ENCODE peak calls at places on chromosome 9, in seven cellular contexts. M is HepG2, D is K562, P is SK-N-SH, U is Panc1, Y is HCT116, Z is GM12878. B is an unnamed sample.

GRCh38 chr9:83281306-83282255 is 218.6 kb upstream of the RASEF start:
- DNase-seq in P (peak; percentile 43), M (no peak), D (no peak), U (no peak), Y (no peak), Z (no peak), B (no peak)

GRCh38 chr9:72065076-72065475 is 4.7 kb upstream of the C9orf57 start:
- DNase-seq in D (no peak), M (no peak), Y (no peak), Z (no peak), P (no peak), U (no peak), B (no peak)

GRCh38 chr9:94507531-94508258 is 47.2 kb upstream of the PCAT7 start:
- DNase-seq in P (no peak), U (no peak), D (no peak), M (peak; percentile 88), Y (no peak), Z (no peak), B (no peak)

GRCh38 chr9:105466898-105467455 is 19.1 kb downstream of the FSD1L start:
- DNase-seq in M (no peak), Y (no peak), D (no peak), P (no peak), U (no peak), Z (no peak), B (no peak)

GRCh38 chr9:107240260-107240659 is 42.8 kb upstream of the RAD23B start:
- DNase-seq in U (no peak), M (no peak), P (no peak), D (no peak), Z (no peak), Y (no peak), B (no peak)

GRCh38 chr9:92196909-92197308 is 81.7 kb upstream of the SPTLC1 start:
- DNase-seq in Z (no peak), Y (no peak), P (no peak), U (no peak), D (no peak), M (peak; percentile 89), B (no peak)

GRCh38 chr9:92406506-92406905 is 2.1 kb upstream of the OGN start:
- DNase-seq in D (no peak), M (no peak), P (no peak), Z (peak; percentile 21), Y (no peak), U (no peak), B (no peak)

GRCh38 chr9:29297592-29297991 is 1724.3 kb upstream of the C9orf72 start:
- DNase-seq in Y (no peak), M (no peak), D (no peak), P (no peak), U (no peak), Z (no peak), B (no peak)

GRCh38 chr9:136596630-136597031 is 50.8 kb upstream of the NOTCH1 start:
- DNase-seq in M (peak; percentile 18), U (no peak), Y (no peak), Z (no peak), D (no peak), P (no peak), B (no peak)

GRCh38 chr9:120625222-120625621 is 45.3 kb upstream of the CDK5RAP2 start:
- DNase-seq in Z (no peak), M (no peak), Y (no peak), U (no peak), D (no peak), P (no peak), B (no peak)

GRCh38 chr9:114401344-114401743 is 13.6 kb upstream of the AKNA start:
- DNase-seq in Z (no peak), D (no peak), M (peak; percentile 77), Y (no peak), P (no peak), U (no peak), B (no peak)

GRCh38 chr9:133711428-133712220 is 26.5 kb downstream of the SARDH start:
- DNase-seq in U (no peak), Y (no peak), P (no peak), Z (no peak), M (no peak), D (no peak), B (no peak)

GRCh38 chr9:133856798-133857197 is 118.6 kb upstream of the SARDH start:
- DNase-seq in D (no peak), M (no peak), U (no peak), Y (no peak), P (no peak), Z (no peak), B (no peak)

GRCh38 chr9:122192914-122193525 is 33.3 kb downstream of the MORN5 start:
- DNase-seq in Y (no peak), D (no peak), Z (no peak), U (no peak), P (no peak), M (no peak), B (no peak)

GRCh38 chr9:16752615-16753014 is 117.9 kb downstream of the BNC2 start:
- DNase-seq in D (no peak), U (no peak), Z (no peak), P (no peak), M (no peak), Y (no peak), B (no peak)

GRCh38 chr9:134344068-134344820 is 18.0 kb downstream of the RXRA start:
- DNase-seq in D (peak; percentile 69), Y (no peak), P (no peak), M (no peak), Z (no peak), U (no peak), B (no peak)

GRCh38 chr9:40925149-40925548 is 203.3 kb downstream of the FOXD4L6 start:
- DNase-seq in U (no peak), Y (no peak), P (no peak), M (no peak), D (no peak), Z (no peak), B (peak; percentile 31)

GRCh38 chr9:136206602-136207333 is 1.8 kb upstream of the LHX3 start:
- DNase-seq in P (peak; percentile 80), D (no peak), Y (no peak), M (no peak), U (no peak), Z (no peak), B (no peak)

GRCh38 chr9:7360513-7360912 is 439.1 kb downstream of the DMAC1 start:
- DNase-seq in M (no peak), P (no peak), U (no peak), Y (no peak), D (no peak), Z (no peak), B (no peak)

GRCh38 chr9:4463824-4464223 is 26.4 kb upstream of the SLC1A1 start:
- DNase-seq in M (no peak), Y (no peak), P (no peak), U (no peak), Z (no peak), D (no peak), B (no peak)

GRCh38 chr9:114025196-114025753 is 52.8 kb downstream of the AMBP start:
- DNase-seq in D (no peak), P (no peak), M (no peak), U (no peak), Y (no peak), Z (no peak), B (no peak)

GRCh38 chr9:71909887-71910601 is 949 bp downstream of the ABHD17B start:
- DNase-seq in U (no peak), Z (no peak), Y (no peak), M (peak; percentile 31), P (peak; percentile 70), D (peak; percentile 27), B (no peak)

GRCh38 chr9:107809859-107810492 is 320.4 kb upstream of the KLF4 start:
- DNase-seq in M (no peak), Y (no peak), Z (no peak), D (peak; percentile 20), P (no peak), U (no peak), B (no peak)

GRCh38 chr9:94135222-94135621 is 51.0 kb downstream of the PTPDC1 start:
- DNase-seq in M (no peak), D (no peak), Z (no peak), P (no peak), Y (no peak), U (no peak), B (no peak)

GRCh38 chr9:72539824-72540347 is 18.5 kb downstream of the TMC1 start:
- DNase-seq in D (peak; percentile 17), U (no peak), P (no peak), Y (no peak), Z (no peak), M (no peak), B (no peak)

GRCh38 chr9:115691097-115691496 is 462.5 kb upstream of the PAPPA start:
- DNase-seq in M (no peak), Y (no peak), Z (no peak), D (no peak), U (no peak), P (no peak), B (no peak)

GRCh38 chr9:26682041-26682440 is 210.6 kb downstream of the CAAP1 start:
- DNase-seq in M (no peak), P (no peak), U (no peak), Y (no peak), D (no peak), Z (no peak), B (no peak)

GRCh38 chr9:4706971-4707622 is 27.7 kb downstream of the CDC37L1 start:
- DNase-seq in U (no peak), P (no peak), Z (no peak), Y (no peak), D (no peak), M (no peak), B (no peak)

GRCh38 chr9:134623408-134624066 is 18.1 kb upstream of the COL5A1 start:
- DNase-seq in M (no peak), D (no peak), U (no peak), P (no peak), Y (no peak), Z (no peak), B (no peak)

DNA sequence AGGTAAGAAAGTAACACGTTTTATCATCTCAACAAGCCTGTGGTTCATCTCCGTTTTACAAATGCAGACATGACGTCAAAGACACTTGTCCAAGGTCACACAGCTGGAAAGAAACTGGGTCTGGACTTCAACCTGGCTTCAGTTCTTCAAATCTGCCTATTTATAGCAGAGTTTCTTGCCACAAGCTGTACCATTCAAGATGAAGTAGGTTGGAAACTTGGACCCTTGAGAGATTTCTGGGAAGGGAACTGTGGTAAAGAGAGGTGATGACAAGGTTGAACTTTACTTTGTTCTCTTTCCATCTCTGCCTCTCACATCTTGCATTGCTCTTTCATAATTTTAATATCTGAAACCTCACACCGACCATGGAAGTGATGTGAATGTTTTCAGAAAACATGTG is 29.9 kb upstream of the DENND1A start:
- DNase-seq in Z (no peak), P (no peak), U (no peak), M (no peak), Y (no peak), D (no peak), B (no peak)
- TF ChIP-seq SIN3A in Z (no peak), P (no peak), U (no peak), M (no peak), Y (no peak), D (no peak), B (no peak)

GRCh38 chr9:125393426-125393825 is 131.8 kb downstream of the GAPVD1 start:
- DNase-seq in Z (peak; percentile 21), Y (no peak), U (no peak), P (no peak), D (no peak), M (no peak), B (no peak)
- TF ChIP-seq SIN3A in Z (no peak), Y (no peak), U (no peak), P (no peak), D (no peak), M (no peak), B (no peak)

GRCh38 chr9:111483419-111483861 is 743 bp downstream of the ECPAS start:
- DNase-seq in P (peak; percentile 91), U (no peak), Z (no peak), Y (no peak), D (peak; percentile 79), M (peak; percentile 6), B (no peak)
- TF ChIP-seq SIN3A in P (no peak), U (no peak), Z (no peak), Y (no peak), D (no peak), M (no peak), B (no peak)

GRCh38 chr9:34869390-34869789 is 88.7 kb upstream of the PHF24 start:
- DNase-seq in P (no peak), M (peak; percentile 16), Z (no peak), U (no peak), D (no peak), Y (peak; percentile 7), B (no peak)
- TF ChIP-seq SIN3A in P (no peak), M (no peak), Z (no peak), U (no peak), D (no peak), Y (no peak), B (no peak)

B was measured in H1.